ENCODE peak calls at places on chromosomes 2 and 18, in six cellular contexts. One of them, this sample, is unnamed.

GRCh38 chr2:190469770-190470169 is 61.6 kb downstream of the MFSD6 start:
- DNase-seq in choroid plexus epithelial cell: peak
- DNase-seq in PC-9: peak
- DNase-seq in uterus: peak
- DNase-seq in A549: peak
- DNase-seq in sigmoid colon: peak
- DNase-seq in this sample: peak

GRCh38 chr2:28398101-28398834 is 5.6 kb downstream of the FOSL2 start:
- DNase-seq in choroid plexus epithelial cell: peak
- DNase-seq in PC-9: no peak
- DNase-seq in uterus: peak
- DNase-seq in A549: no peak
- DNase-seq in sigmoid colon: peak
- DNase-seq in this sample: peak

GRCh38 chr2:227376911-227377396 is 2.2 kb downstream of the TM4SF20 start:
- DNase-seq in choroid plexus epithelial cell: peak
- DNase-seq in PC-9: no peak
- DNase-seq in uterus: no peak
- DNase-seq in A549: no peak
- DNase-seq in sigmoid colon: no peak
- DNase-seq in this sample: peak

GRCh38 chr2:144241801-144242200 is 278.1 kb downstream of the ZEB2 start:
- DNase-seq in choroid plexus epithelial cell: no peak
- DNase-seq in PC-9: no peak
- DNase-seq in uterus: no peak
- DNase-seq in A549: no peak
- DNase-seq in sigmoid colon: no peak
- DNase-seq in this sample: no peak

GRCh38 chr2:43340066-43340465 is 113.7 kb upstream of the ZFP36L2 start:
- DNase-seq in choroid plexus epithelial cell: peak
- DNase-seq in PC-9: no peak
- DNase-seq in uterus: peak
- DNase-seq in A549: peak
- DNase-seq in sigmoid colon: no peak
- DNase-seq in this sample: peak

GRCh38 chr18:63138469-63139340 is 180.9 kb downstream of the BCL2 start:
- DNase-seq in choroid plexus epithelial cell: peak
- DNase-seq in PC-9: no peak
- DNase-seq in uterus: no peak
- DNase-seq in A549: no peak
- DNase-seq in sigmoid colon: no peak
- DNase-seq in this sample: no peak

GRCh38 chr2:220478305-220479058 is 851.1 kb downstream of the SLC4A3 start:
- DNase-seq in choroid plexus epithelial cell: no peak
- DNase-seq in PC-9: peak
- DNase-seq in uterus: no peak
- DNase-seq in A549: no peak
- DNase-seq in sigmoid colon: no peak
- DNase-seq in this sample: no peak

GRCh38 chr2:75828826-75829225 is 118.1 kb upstream of the GCFC2 start:
- DNase-seq in choroid plexus epithelial cell: no peak
- DNase-seq in PC-9: peak
- DNase-seq in uterus: no peak
- DNase-seq in A549: no peak
- DNase-seq in sigmoid colon: no peak
- DNase-seq in this sample: no peak

GRCh38 chr18:55405655-55406373 is 182.2 kb downstream of the TCF4 start:
- DNase-seq in choroid plexus epithelial cell: peak
- DNase-seq in PC-9: peak
- DNase-seq in uterus: peak
- DNase-seq in A549: peak
- DNase-seq in sigmoid colon: peak
- DNase-seq in this sample: peak

GRCh38 chr2:9310390-9310789 is 103.8 kb downstream of the ASAP2 start:
- DNase-seq in choroid plexus epithelial cell: peak
- DNase-seq in PC-9: peak
- DNase-seq in uterus: peak
- DNase-seq in A549: peak
- DNase-seq in sigmoid colon: peak
- DNase-seq in this sample: peak

GRCh38 chr2:217573565-217573964 is 429.2 kb downstream of the TNS1 start:
- DNase-seq in choroid plexus epithelial cell: peak
- DNase-seq in PC-9: no peak
- DNase-seq in uterus: peak
- DNase-seq in A549: no peak
- DNase-seq in sigmoid colon: no peak
- DNase-seq in this sample: peak

GRCh38 chr2:192267484-192267883 is 72.8 kb upstream of the TMEFF2 start:
- DNase-seq in choroid plexus epithelial cell: peak
- DNase-seq in PC-9: no peak
- DNase-seq in uterus: no peak
- DNase-seq in A549: no peak
- DNase-seq in sigmoid colon: no peak
- DNase-seq in this sample: peak

GRCh38 chr2:118604346-118604745 is 243.1 kb downstream of the EN1 start:
- DNase-seq in choroid plexus epithelial cell: no peak
- DNase-seq in PC-9: no peak
- DNase-seq in uterus: no peak
- DNase-seq in A549: no peak
- DNase-seq in sigmoid colon: no peak
- DNase-seq in this sample: no peak

GRCh38 chr18:49017813-49018552 is 67.2 kb upstream of the SMAD7 start:
- DNase-seq in choroid plexus epithelial cell: no peak
- DNase-seq in PC-9: no peak
- DNase-seq in uterus: peak
- DNase-seq in A549: no peak
- DNase-seq in sigmoid colon: peak
- DNase-seq in this sample: no peak

GRCh38 chr2:65153515-65153914 is 23.6 kb upstream of the RAB1A start:
- DNase-seq in choroid plexus epithelial cell: no peak
- DNase-seq in PC-9: peak
- DNase-seq in uterus: no peak
- DNase-seq in A549: no peak
- DNase-seq in sigmoid colon: no peak
- DNase-seq in this sample: no peak

GRCh38 chr2:8365331-8365910 is 316.4 kb upstream of the ID2 start:
- DNase-seq in choroid plexus epithelial cell: no peak
- DNase-seq in PC-9: no peak
- DNase-seq in uterus: no peak
- DNase-seq in A549: no peak
- DNase-seq in sigmoid colon: no peak
- DNase-seq in this sample: no peak

GRCh38 chr2:66526171-66526570 is 91.2 kb downstream of the MEIS1 start:
- DNase-seq in choroid plexus epithelial cell: no peak
- DNase-seq in PC-9: no peak
- DNase-seq in uterus: no peak
- DNase-seq in A549: no peak
- DNase-seq in sigmoid colon: no peak
- DNase-seq in this sample: no peak

GRCh38 chr18:44130365-44130942 is 550.2 kb upstream of the SETBP1 start:
- DNase-seq in choroid plexus epithelial cell: peak
- DNase-seq in PC-9: no peak
- DNase-seq in uterus: no peak
- DNase-seq in A549: peak
- DNase-seq in sigmoid colon: no peak
- DNase-seq in this sample: no peak

GRCh38 chr2:105308785-105309540 is 20.6 kb downstream of the TGFBRAP1 start:
- DNase-seq in choroid plexus epithelial cell: peak
- DNase-seq in PC-9: no peak
- DNase-seq in uterus: no peak
- DNase-seq in A549: no peak
- DNase-seq in sigmoid colon: no peak
- DNase-seq in this sample: no peak

GRCh38 chr18:8116346-8117007 is 492.8 kb upstream of the RAB12 start:
- DNase-seq in choroid plexus epithelial cell: peak
- DNase-seq in PC-9: peak
- DNase-seq in uterus: no peak
- DNase-seq in A549: peak
- DNase-seq in sigmoid colon: no peak
- DNase-seq in this sample: peak

GRCh38 chr2:205700331-205701132 is 18.2 kb downstream of the NRP2 start:
- DNase-seq in choroid plexus epithelial cell: peak
- DNase-seq in PC-9: no peak
- DNase-seq in uterus: no peak
- DNase-seq in A549: peak
- DNase-seq in sigmoid colon: no peak
- DNase-seq in this sample: peak

GRCh38 chr18:45321520-45321919 is 293.8 kb upstream of the SLC14A2 start:
- DNase-seq in choroid plexus epithelial cell: no peak
- DNase-seq in PC-9: no peak
- DNase-seq in uterus: no peak
- DNase-seq in A549: no peak
- DNase-seq in sigmoid colon: no peak
- DNase-seq in this sample: no peak

GRCh38 chr2:237451582-237452469 is 35.2 kb upstream of the MLPH start:
- DNase-seq in choroid plexus epithelial cell: peak
- DNase-seq in PC-9: no peak
- DNase-seq in uterus: peak
- DNase-seq in A549: no peak
- DNase-seq in sigmoid colon: no peak
- DNase-seq in this sample: peak
- TF ChIP-seq CTCF in choroid plexus epithelial cell: peak
- TF ChIP-seq CTCF in PC-9: no peak
- TF ChIP-seq CTCF in uterus: peak
- TF ChIP-seq CTCF in A549: no peak
- TF ChIP-seq CTCF in sigmoid colon: peak
- TF ChIP-seq CTCF in this sample: peak

DNA sequence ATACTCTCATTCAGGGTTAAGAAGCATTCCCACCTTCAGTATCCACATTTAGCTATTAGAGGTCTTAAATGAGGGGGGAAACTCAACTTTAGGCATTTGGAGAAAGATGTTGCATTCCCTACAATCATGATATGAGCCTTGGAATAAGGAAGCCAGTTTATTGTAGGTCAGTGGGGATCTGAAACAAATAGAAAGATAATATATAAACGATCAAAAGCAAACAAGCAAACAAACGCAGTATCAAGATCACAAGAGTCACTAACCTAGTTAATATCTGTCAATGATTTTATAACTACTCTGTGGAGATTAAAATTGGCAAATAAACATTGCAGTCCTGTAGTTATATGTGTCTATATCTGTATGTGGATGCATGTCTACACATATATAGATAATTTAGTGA is 152.4 kb upstream of the LRATD1 start:
- DNase-seq in choroid plexus epithelial cell: no peak
- DNase-seq in PC-9: no peak
- DNase-seq in uterus: no peak
- DNase-seq in A549: no peak
- DNase-seq in sigmoid colon: no peak
- DNase-seq in this sample: no peak
- TF ChIP-seq CTCF in choroid plexus epithelial cell: no peak
- TF ChIP-seq CTCF in PC-9: no peak
- TF ChIP-seq CTCF in uterus: no peak
- TF ChIP-seq CTCF in A549: no peak
- TF ChIP-seq CTCF in sigmoid colon: no peak
- TF ChIP-seq CTCF in this sample: no peak

GRCh38 chr18:75500510-75500909 is 73.0 kb upstream of the SMIM21 start:
- DNase-seq in choroid plexus epithelial cell: peak
- DNase-seq in PC-9: no peak
- DNase-seq in uterus: no peak
- DNase-seq in A549: no peak
- DNase-seq in sigmoid colon: no peak
- DNase-seq in this sample: peak
- TF ChIP-seq CTCF in choroid plexus epithelial cell: no peak
- TF ChIP-seq CTCF in PC-9: no peak
- TF ChIP-seq CTCF in uterus: no peak
- TF ChIP-seq CTCF in A549: no peak
- TF ChIP-seq CTCF in sigmoid colon: no peak
- TF ChIP-seq CTCF in this sample: no peak

DNA sequence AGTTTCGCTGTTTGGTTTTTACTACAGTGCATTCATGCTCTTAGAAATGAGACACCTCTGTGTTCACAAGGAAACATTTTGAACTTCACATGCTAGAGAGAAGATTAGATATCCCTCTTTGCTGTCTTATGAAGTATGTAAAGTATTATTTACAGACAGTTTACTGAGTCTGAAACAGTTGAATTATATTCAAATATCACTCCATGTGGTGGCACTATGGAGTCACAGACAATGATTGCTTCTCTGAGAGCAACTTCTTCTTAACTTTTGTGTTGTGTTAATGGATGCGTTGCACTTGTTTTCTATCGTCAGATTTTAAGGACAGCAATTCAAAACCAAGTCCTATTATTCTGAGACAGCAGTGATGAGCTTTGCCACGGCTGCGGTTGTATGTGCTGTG is 823.6 kb downstream of the GALR1 start:
- DNase-seq in choroid plexus epithelial cell: no peak
- DNase-seq in PC-9: no peak
- DNase-seq in uterus: no peak
- DNase-seq in A549: no peak
- DNase-seq in sigmoid colon: no peak
- DNase-seq in this sample: no peak
- TF ChIP-seq CTCF in choroid plexus epithelial cell: no peak
- TF ChIP-seq CTCF in PC-9: no peak
- TF ChIP-seq CTCF in uterus: no peak
- TF ChIP-seq CTCF in A549: no peak
- TF ChIP-seq CTCF in sigmoid colon: no peak
- TF ChIP-seq CTCF in this sample: no peak

This sample was measured in HFFc6.